ENCODE peak calls at places on chromosomes 13 and 19, in ten cellular contexts. I, R, A, G, L, B, O, D, J and K are unnamed samples.
A peak's percentile ranks its signal among the peaks of the same experiment; 100 is the strongest.

GRCh38 chr19:873084-874019 is 13.9 kb downstream of the CFD start:
- DNase-seq in B (peak; percentile 63), G (no peak), I (no peak), O (peak; percentile 74), R (peak; percentile 87), J (no peak), A (no peak), D (peak; percentile 55), L (peak; percentile 31), K (peak; percentile 48)

GRCh38 chr19:5166262-5166661 is 174.3 kb downstream of the PTPRS start:
- DNase-seq in J (no peak), R (no peak), I (peak; percentile 99), A (no peak), G (no peak), O (no peak), B (no peak), D (peak; percentile 76), L (peak; percentile 75), K (no peak)

GRCh38 chr13:113883314-113883811 is 19.5 kb upstream of the GAS6 start:
- DNase-seq in B (no peak), L (no peak), R (no peak), G (no peak), A (no peak), O (no peak), D (no peak), I (no peak), J (no peak), K (no peak)

GRCh38 chr19:18408053-18408476 is 10.6 kb upstream of the LRRC25 start:
- DNase-seq in J (no peak), O (no peak), R (peak; percentile 74), L (no peak), A (no peak), I (peak; percentile 41), D (no peak), G (peak; percentile 44), B (no peak), K (no peak)

GRCh38 chr13:67273001-67273400 is 42.9 kb upstream of the PCDH9 start:
- DNase-seq in O (no peak), A (no peak), L (peak; percentile 20), G (no peak), R (no peak), J (no peak), D (peak; percentile 26), B (no peak), I (no peak), K (no peak)

GRCh38 chr19:50501568-50502475 is 9.2 kb downstream of the JOSD2 start:
- DNase-seq in J (peak; percentile 69), O (no peak), L (no peak), D (no peak), I (no peak), R (no peak), G (peak; percentile 82), B (no peak), A (no peak), K (no peak)

GRCh38 chr19:30083125-30083681 is 141.2 kb downstream of the URI1 start:
- DNase-seq in D (no peak), B (no peak), O (no peak), I (no peak), R (no peak), J (no peak), G (no peak), L (no peak), A (no peak), K (no peak)

GRCh38 chr13:69264362-69265334 is 843.0 kb upstream of the ATXN8OS start:
- DNase-seq in R (no peak), A (no peak), J (no peak), O (no peak), B (no peak), D (no peak), I (no peak), L (no peak), G (no peak), K (no peak)

GRCh38 chr13:113207890-113208423 is 512 bp downstream of the PCID2 start:
- DNase-seq in J (peak; percentile 43), L (peak; percentile 59), R (peak; percentile 47), I (peak; percentile 22), O (no peak), A (peak; percentile 70), B (no peak), D (peak; percentile 61), G (peak; percentile 41), K (peak; percentile 10)

GRCh38 chr13:36288794-36289391 is 8.7 kb downstream of the CCDC169 start:
- DNase-seq in B (no peak), I (peak; percentile 17), D (no peak), R (no peak), L (no peak), A (no peak), O (no peak), J (no peak), G (no peak), K (no peak)

GRCh38 chr19:42480335-42481095 is 37.8 kb upstream of the CXCL17 start:
- DNase-seq in L (peak; percentile 47), R (no peak), B (no peak), I (peak; percentile 61), O (no peak), D (peak; percentile 13), A (no peak), G (no peak), J (no peak), K (no peak)

GRCh38 chr19:49019242-49019932 is 2.5 kb upstream of the LHB start:
- DNase-seq in I (peak; percentile 55), D (no peak), B (peak; percentile 48), L (peak; percentile 17), R (peak; percentile 86), G (peak; percentile 71), J (peak; percentile 68), O (peak; percentile 40), A (peak; percentile 71), K (no peak)

GRCh38 chr19:22532388-22533310 is 101.5 kb upstream of the ZNF492 start:
- DNase-seq in I (no peak), L (no peak), A (peak; percentile 98), D (no peak), O (no peak), J (peak; percentile 31), R (no peak), B (no peak), G (peak; percentile 63), K (no peak)

GRCh38 chr19:16940626-16941025 is 51.8 kb downstream of the F2RL3 start:
- DNase-seq in B (no peak), D (no peak), J (no peak), L (no peak), G (no peak), O (no peak), I (no peak), R (no peak), A (no peak), K (no peak)

GRCh38 chr19:3863648-3864047 is 5.2 kb downstream of the ZFR2 start:
- DNase-seq in I (no peak), O (no peak), L (no peak), A (no peak), B (no peak), D (no peak), J (no peak), G (no peak), R (no peak), K (no peak)

GRCh38 chr13:33640832-33641231 is 177.1 kb upstream of the RFC3 start:
- DNase-seq in J (no peak), A (no peak), D (no peak), G (no peak), B (no peak), O (no peak), L (peak; percentile 18), I (no peak), R (no peak), K (no peak)

GRCh38 chr13:33637978-33638743 is 179.8 kb upstream of the RFC3 start:
- DNase-seq in I (peak; percentile 53), A (no peak), G (no peak), R (no peak), O (no peak), B (no peak), J (no peak), L (peak; percentile 49), D (peak; percentile 66), K (no peak)

GRCh38 chr13:33636955-33637670 is 180.8 kb upstream of the RFC3 start:
- DNase-seq in B (no peak), I (peak; percentile 31), A (no peak), D (peak; percentile 14), R (no peak), G (no peak), J (no peak), L (peak; percentile 8), O (no peak), K (no peak)

GRCh38 chr13:33639640-33640080 is 178.3 kb upstream of the RFC3 start:
- DNase-seq in J (no peak), A (no peak), R (no peak), B (no peak), D (no peak), L (no peak), O (no peak), G (no peak), I (peak; percentile 39), K (no peak)

DNA sequence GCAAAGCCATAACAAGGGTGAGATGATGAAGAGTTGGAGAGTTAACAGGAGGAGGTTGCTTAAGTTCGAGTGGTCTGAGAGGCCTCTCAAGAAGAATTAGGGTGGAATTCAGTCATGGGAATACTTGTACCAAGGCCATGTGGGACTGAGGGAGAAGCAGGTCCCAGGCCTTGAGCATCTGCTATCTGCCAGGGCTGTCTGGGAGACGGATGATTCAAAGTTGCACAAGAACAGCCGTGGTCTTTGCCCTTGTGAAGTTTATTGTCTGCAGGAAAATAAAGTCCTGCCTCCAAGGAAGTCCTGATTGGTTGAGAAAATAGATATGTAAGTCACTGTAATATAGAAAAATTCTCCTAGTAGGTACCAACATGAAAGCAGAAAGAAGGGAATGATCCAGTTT is 178.8 kb upstream of the RFC3 start:
- DNase-seq in B (no peak), D (peak; percentile 54), G (no peak), I (no peak), A (no peak), J (peak; percentile 49), O (no peak), L (peak; percentile 44), R (no peak), K (no peak)
- H3K4me1 ChIP-seq in B (no peaks in the 10 kb centered on the region), D (peaks cover 23% of the 10 kb centered on the region), G (peaks cover 22% of the 10 kb centered on the region), I (peaks cover 15% of the 10 kb centered on the region), A (peaks cover 16% of the 10 kb centered on the region), J (peaks cover 11% of the 10 kb centered on the region), O (no peaks in the 10 kb centered on the region), L (peaks cover 23% of the 10 kb centered on the region), R (peaks cover 14% of the 10 kb centered on the region), K (no peaks in the 10 kb centered on the region)

GRCh38 chr13:44311011-44311481 is 62.6 kb upstream of the SERP2 start:
- DNase-seq in R (no peak), L (peak; percentile 52), I (peak; percentile 91), G (no peak), A (peak; percentile 58), J (peak; percentile 39), B (no peak), D (peak; percentile 68), O (no peak), K (no peak)
- H3K4me1 ChIP-seq in R (no peaks in the 10 kb centered on the region), L (peaks cover 20% of the 10 kb centered on the region), I (peaks cover 80% of the 10 kb centered on the region), G (peaks cover 29% of the 10 kb centered on the region), A (peaks cover 26% of the 10 kb centered on the region), J (peaks cover 11% of the 10 kb centered on the region), B (peaks cover 9% of the 10 kb centered on the region), D (peaks cover 22% of the 10 kb centered on the region), O (peaks cover 9% of the 10 kb centered on the region), K (no peaks in the 10 kb centered on the region)

GRCh38 chr19:7907544-7907943 is 3.9 kb downstream of the MAP2K7 start:
- DNase-seq in B (no peak), R (no peak), O (no peak), L (no peak), G (no peak), A (peak; percentile 43), J (no peak), I (no peak), D (no peak), K (no peak)
- H3K4me1 ChIP-seq in B (peaks cover 22% of the 10 kb centered on the region), R (peaks cover 4% of the 10 kb centered on the region), O (peaks cover 28% of the 10 kb centered on the region), L (peaks cover 9% of the 10 kb centered on the region), G (peaks cover 49% of the 10 kb centered on the region), A (peaks cover 21% of the 10 kb centered on the region), J (peaks cover 19% of the 10 kb centered on the region), I (peaks cover 18% of the 10 kb centered on the region), D (peaks cover 6% of the 10 kb centered on the region), K (peaks cover 12% of the 10 kb centered on the region)

GRCh38 chr19:56976995-56977906 is 136.7 kb upstream of the PEG3 start:
- DNase-seq in O (no peak), B (no peak), D (no peak), I (no peak), L (no peak), G (no peak), J (no peak), A (no peak), R (no peak), K (no peak)
- H3K4me1 ChIP-seq in O (no peaks in the 10 kb centered on the region), B (no peaks in the 10 kb centered on the region), D (no peaks in the 10 kb centered on the region), I (no peaks in the 10 kb centered on the region), L (no peaks in the 10 kb centered on the region), G (no peaks in the 10 kb centered on the region), J (no peaks in the 10 kb centered on the region), A (no peaks in the 10 kb centered on the region), R (no peaks in the 10 kb centered on the region), K (no peaks in the 10 kb centered on the region)